ENCODE peak calls at places on chromosomes 16 and 17, in four cellular contexts. B is psoas muscle, J is body of pancreas, F is adrenal gland. S is an unnamed sample.

GRCh38 chr17:1186214-1186820 is 6.5 kb upstream of the ABR start:
- DNase-seq in B (no peak), J (no peak), F (no peak), S (no peak)

GRCh38 chr16:66975302-66975893 is 13.0 kb upstream of the CES4A start:
- DNase-seq in B (no peak), J (no peak), F (no peak), S (no peak)

GRCh38 chr17:30312218-30312617 is 20.5 kb upstream of the BLMH start:
- DNase-seq in B (no peak), J (no peak), F (no peak), S (no peak)

GRCh38 chr16:49720225-49720624 is 135.7 kb downstream of the ZNF423 start:
- DNase-seq in B (no peak), J (no peak), F (no peak), S (no peak)

GRCh38 chr17:49224198-49224996 is 6.2 kb downstream of the PHOSPHO1 start:
- DNase-seq in B (peak; percentile 30), J (peak; percentile 45), F (no peak), S (no peak)

GRCh38 chr16:2919511-2920255 is 8.0 kb downstream of the FLYWCH1 start:
- DNase-seq in B (peak; percentile 43), J (peak; percentile 73), F (peak; percentile 68), S (no peak)

GRCh38 chr16:85126731-85127662 is 14.7 kb upstream of the CIBAR2 start:
- DNase-seq in B (peak; percentile 80), J (peak; percentile 32), F (peak; percentile 50), S (peak; percentile 55)

GRCh38 chr16:15701975-15702970 is 52.2 kb downstream of the NDE1 start:
- DNase-seq in B (no peak), J (no peak), F (no peak), S (no peak)

GRCh38 chr17:79905832-79906231 is 66.6 kb upstream of the CBX4 start:
- DNase-seq in B (no peak), J (no peak), F (no peak), S (no peak)

GRCh38 chr16:55207679-55208294 is 116.2 kb upstream of the IRX6 start:
- DNase-seq in B (no peak), J (peak; percentile 8), F (no peak), S (no peak)

GRCh38 chr17:72539981-72540897 is 419.4 kb downstream of the SOX9 start:
- DNase-seq in B (peak; percentile 66), J (peak; percentile 84), F (peak; percentile 37), S (no peak)
- H3K4me3 ChIP-seq in B (no peak overlapping the region), J (no peak overlapping the region), F (no peak overlapping the region), S (no peak overlapping the region)

DNA sequence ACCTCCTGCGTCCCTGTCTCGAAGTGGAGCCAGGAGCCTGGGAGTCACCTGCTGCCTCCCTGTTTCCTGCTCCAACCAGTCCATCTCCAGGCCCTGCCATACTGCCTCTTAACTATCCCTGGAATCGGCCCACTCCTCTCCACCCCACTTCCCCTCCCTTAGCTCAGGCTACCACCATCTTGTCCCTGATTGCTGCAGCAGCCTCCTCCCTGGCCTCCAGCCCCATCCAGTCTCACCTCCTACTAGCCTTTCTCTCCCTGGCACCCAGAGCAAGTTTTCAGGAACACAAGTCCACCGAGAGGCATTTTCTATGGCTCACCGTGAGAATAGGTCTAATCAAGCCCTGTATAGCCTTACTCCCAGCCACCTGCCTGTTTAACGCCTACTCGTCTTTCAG is 865 bp upstream of the CAMKK1 start:
- DNase-seq in B (no peak), J (no peak), F (no peak), S (no peak)
- H3K4me3 ChIP-seq in B (peak overlapping the region; percentile 80), J (no peak overlapping the region), F (no peak overlapping the region), S (peak overlapping the region; percentile 47)

GRCh38 chr16:10897134-10897533 is 20.1 kb downstream of the CIITA start:
- DNase-seq in B (no peak), J (no peak), F (no peak), S (no peak)
- H3K4me3 ChIP-seq in B (no peak overlapping the region), J (no peak overlapping the region), F (no peak overlapping the region), S (no peak overlapping the region)

DNA sequence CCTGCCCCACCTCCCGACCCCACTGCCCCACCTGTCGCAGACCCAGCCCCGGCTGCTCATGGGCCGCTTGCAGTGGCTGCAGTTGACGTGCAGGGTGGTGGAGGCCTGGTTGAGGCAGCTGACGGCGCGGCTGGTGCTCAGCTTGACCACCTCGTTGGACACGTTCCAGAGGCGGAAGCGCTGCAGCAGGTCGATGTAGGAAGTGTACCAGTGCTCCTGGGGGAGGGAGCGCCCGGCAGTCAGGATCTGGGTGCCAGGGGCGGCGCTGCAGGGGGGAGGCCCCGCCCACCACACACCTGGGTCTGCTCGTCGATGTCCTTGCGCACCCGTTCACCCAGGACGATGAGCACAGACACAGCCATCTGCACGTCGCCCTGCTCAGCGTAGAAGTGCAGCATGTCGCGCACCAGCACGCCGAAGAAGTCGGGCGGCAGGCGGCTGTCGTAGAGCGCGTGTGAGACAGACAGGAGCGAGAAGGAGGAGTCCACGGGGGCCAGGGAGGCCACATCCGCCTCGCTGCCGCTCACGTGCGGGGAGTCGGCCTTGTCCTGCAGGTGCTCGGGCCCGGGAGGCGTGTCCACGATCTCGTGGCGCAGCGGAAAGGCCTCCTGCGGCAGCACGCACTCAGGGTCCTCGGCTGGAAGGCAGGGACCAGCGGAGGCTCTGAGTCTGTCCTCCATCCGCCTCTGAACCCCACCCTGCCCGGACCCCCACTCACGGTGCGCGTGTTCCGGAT is 995 bp upstream of the JMJD8 start:
- DNase-seq in B (peak; percentile 45), J (no peak), F (peak; percentile 43), S (no peak)
- H3K4me3 ChIP-seq in B (peak overlapping the region; percentile 79), J (no peak overlapping the region), F (no peak overlapping the region), S (no peak overlapping the region)

S was measured in retinal pigment epithelial cell.